ENCODE peak calls at places on chromosomes 3 and 15, in eight cellular contexts. W is CD4-positive, CD25-positive, alpha-beta regulatory T cell; H is fibroblast of the aortic adventitia; Y is neuronal stem cell; D is epithelial cell of esophagus; T is uterus; G is suprapubic skin; A is choroid plexus epithelial cell. N is an unnamed sample.

GRCh38 chr15:55588818-55589122 is 625 bp upstream of the PYGO1 start:
- DNase-seq in T (no peak), W (no peak), G (no peak), D (no peak), H (no peak), Y (no peak), A (no peak), N (no peak)

GRCh38 chr3:58356054-58356453 is 23.4 kb downstream of the PXK start:
- DNase-seq in G (no peak), H (no peak), T (no peak), W (no peak), Y (no peak), D (peak), A (no peak), N (no peak)

GRCh38 chr3:55173504-55173903 is 245.6 kb upstream of the LRTM1 start:
- DNase-seq in G (no peak), H (no peak), D (no peak), A (no peak), W (no peak), T (no peak), Y (no peak), N (no peak)

GRCh38 chr3:64022451-64023186 is 675 bp downstream of the PSMD6 start:
- DNase-seq in H (peak), Y (no peak), W (peak), A (peak), T (no peak), G (no peak), D (peak), N (no peak)

GRCh38 chr3:54320376-54320775 is 198.0 kb downstream of the CACNA2D3 start:
- DNase-seq in D (no peak), W (no peak), Y (no peak), A (no peak), G (no peak), T (no peak), H (no peak), N (no peak)

GRCh38 chr3:42174679-42175660 is 83.8 kb downstream of the TRAK1 start:
- DNase-seq in Y (no peak), H (no peak), T (no peak), D (no peak), W (no peak), A (no peak), G (no peak), N (no peak)

GRCh38 chr3:16399473-16399872 is 114.0 kb downstream of the RFTN1 start:
- DNase-seq in A (peak), Y (no peak), G (peak), D (peak), H (peak), W (no peak), T (peak), N (no peak)

GRCh38 chr3:112651516-112651915 is 10.6 kb upstream of the CCDC80 start:
- DNase-seq in W (no peak), T (no peak), D (peak), A (peak), H (peak), Y (no peak), G (no peak), N (no peak)

GRCh38 chr15:90799639-90800038 is 68.7 kb upstream of the FURIN start:
- DNase-seq in A (no peak), H (no peak), G (no peak), Y (no peak), W (no peak), T (no peak), D (no peak), N (no peak)

GRCh38 chr3:172241385-172241784 is 202.0 kb downstream of the FNDC3B start:
- DNase-seq in T (no peak), Y (no peak), D (no peak), H (no peak), W (no peak), A (peak), G (no peak), N (no peak)

GRCh38 chr15:56076651-56077050 is 83.2 kb upstream of the NEDD4 start:
- DNase-seq in G (no peak), A (no peak), T (no peak), D (no peak), H (no peak), Y (no peak), W (no peak), N (no peak)

GRCh38 chr3:119181765-119182164 is 8.4 kb downstream of the UPK1B start:
- DNase-seq in T (no peak), D (peak), H (peak), A (peak), Y (no peak), W (no peak), G (no peak), N (no peak)

GRCh38 chr15:86018679-86019078 is 61.0 kb upstream of the AGBL1 start:
- DNase-seq in Y (no peak), H (no peak), A (no peak), T (no peak), D (no peak), W (no peak), G (no peak), N (no peak)
- H3K4me3 ChIP-seq in Y (peak), H (no peak), A (no peak), T (no peak), D (no peak), W (no peak), G (no peak), N (no peak)

GRCh38 chr3:31289592-31289991 is 243.1 kb upstream of the STT3B start:
- DNase-seq in G (no peak), T (no peak), Y (no peak), H (no peak), W (no peak), D (no peak), A (no peak), N (peak)

GRCh38 chr3:31285808-31286486 is 246.8 kb upstream of the STT3B start:
- DNase-seq in W (no peak), Y (no peak), H (no peak), G (no peak), A (no peak), T (no peak), D (no peak), N (no peak)

GRCh38 chr3:31290046-31290445 is 242.7 kb upstream of the STT3B start:
- DNase-seq in G (no peak), A (no peak), W (no peak), H (no peak), T (no peak), Y (no peak), D (peak), N (no peak)

GRCh38 chr3:31288224-31288623 is 244.5 kb upstream of the STT3B start:
- DNase-seq in Y (peak), H (no peak), W (no peak), G (no peak), A (no peak), T (no peak), D (no peak), N (no peak)

GRCh38 chr3:31288641-31289100 is 244.1 kb upstream of the STT3B start:
- DNase-seq in H (no peak), T (peak), D (peak), W (no peak), G (no peak), Y (peak), A (peak), N (no peak)
- H3K4me3 ChIP-seq in H (no peak), T (no peak), D (no peak), W (no peak), G (no peak), Y (no peak), A (no peak), N (no peak)

GRCh38 chr15:76905855-76906254 is 715 bp upstream of the SCAPER start:
- DNase-seq in W (no peak), D (no peak), A (no peak), H (no peak), G (no peak), T (no peak), Y (no peak), N (no peak)
- H3K4me3 ChIP-seq in W (peak), D (no peak), A (no peak), H (peak), G (peak), T (peak), Y (no peak), N (peak)

GRCh38 chr15:32029409-32029861 is 880 bp upstream of the CHRNA7 start:
- DNase-seq in D (no peak), A (no peak), H (no peak), T (no peak), Y (peak), W (no peak), G (no peak), N (peak)
- H3K4me3 ChIP-seq in D (no peak), A (no peak), H (no peak), T (peak), Y (peak), W (no peak), G (peak), N (peak)

GRCh38 chr3:106114848-106115247 is 246.0 kb upstream of the CBLB start:
- DNase-seq in W (no peak), H (peak), T (no peak), G (no peak), A (peak), Y (no peak), D (peak), N (no peak)

GRCh38 chr3:106114220-106114619 is 245.4 kb upstream of the CBLB start:
- DNase-seq in W (no peak), Y (no peak), D (no peak), A (peak), G (no peak), H (peak), T (no peak), N (no peak)

GRCh38 chr3:106116733-106117489 is 248.1 kb upstream of the CBLB start:
- DNase-seq in W (no peak), D (no peak), G (no peak), T (no peak), H (no peak), A (no peak), Y (no peak), N (no peak)

GRCh38 chr3:106113747-106114146 is 244.9 kb upstream of the CBLB start:
- DNase-seq in A (no peak), G (no peak), D (no peak), T (no peak), W (no peak), Y (no peak), H (no peak), N (no peak)

GRCh38 chr3:106115557-106115956 is 246.7 kb upstream of the CBLB start:
- DNase-seq in G (no peak), H (no peak), D (no peak), T (no peak), W (no peak), A (no peak), Y (no peak), N (no peak)
- H3K4me3 ChIP-seq in G (no peak), H (no peak), D (no peak), T (no peak), W (no peak), A (no peak), Y (no peak), N (no peak)

GRCh38 chr3:156297582-156297981 is 177.2 kb downstream of the KCNAB1 start:
- DNase-seq in Y (no peak), T (no peak), H (no peak), W (no peak), D (no peak), G (no peak), A (no peak), N (no peak)

GRCh38 chr3:156298938-156299337 is 178.6 kb downstream of the KCNAB1 start:
- DNase-seq in D (no peak), A (no peak), T (no peak), H (no peak), G (no peak), Y (no peak), W (no peak), N (no peak)

GRCh38 chr3:156300373-156300772 is 180.0 kb downstream of the KCNAB1 start:
- DNase-seq in H (no peak), T (no peak), A (no peak), D (no peak), G (no peak), W (no peak), Y (no peak), N (no peak)

GRCh38 chr3:156299569-156299968 is 179.2 kb downstream of the KCNAB1 start:
- DNase-seq in D (no peak), W (no peak), T (no peak), H (no peak), Y (no peak), A (no peak), G (no peak), N (no peak)

DNA sequence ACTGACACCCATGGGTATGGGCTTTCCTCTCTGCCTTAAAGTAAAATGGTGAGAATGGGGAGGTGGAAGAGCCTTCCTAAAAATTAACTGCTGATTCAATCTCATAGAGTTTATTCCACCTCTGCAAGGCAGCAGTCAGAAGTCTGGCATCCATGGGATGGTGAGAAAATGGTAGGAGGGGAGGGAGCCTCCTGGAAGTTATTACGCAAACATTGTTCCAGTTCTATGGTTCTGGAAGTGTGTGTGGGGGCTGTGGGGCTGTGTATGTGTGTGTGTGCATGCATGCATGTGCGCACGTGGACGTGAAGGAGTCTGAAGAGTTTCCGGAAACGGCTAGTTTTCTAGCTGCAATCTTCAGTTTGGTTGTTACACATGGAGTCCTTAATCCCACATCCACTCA is 177.6 kb downstream of the KCNAB1 start:
- DNase-seq in G (no peak), W (no peak), T (no peak), H (no peak), A (no peak), D (no peak), Y (no peak), N (no peak)
- H3K4me3 ChIP-seq in G (no peak), W (no peak), T (no peak), H (no peak), A (no peak), D (no peak), Y (no peak), N (no peak)